ENCODE peak calls at places on chromosomes 3 and 15, in nine cellular contexts. J is fibroblast of mammary gland; Z is RKO; X is adipocyte; U is activated CD8-positive, alpha-beta T cell treated with anti-CD3 and anti-CD28 coated beads for 36 hours; E is CD4-positive, alpha-beta T cell; B is neural progenitor cell; S is hepatocyte; Q is activated CD8-positive, alpha-beta memory T cell treated with anti-CD3 and anti-CD28 coated beads, Interleukin-2, amount 50 U/mL, for 48 hours. K is an unnamed sample.

GRCh38 chr3:32937331-32937730 is 14.1 kb upstream of the CCR4 start:
- DNase-seq in J (no peak), Z (no peak), X (peak), U (no peak), E (no peak), B (no peak), S (no peak), Q (no peak), K (no peak)

GRCh38 chr15:76065267-76065666 is 5.5 kb downstream of the TMEM266 start:
- DNase-seq in J (no peak), Z (no peak), X (no peak), U (peak), E (no peak), B (no peak), S (no peak), Q (no peak), K (no peak)

GRCh38 chr3:11514191-11514770 is 129.4 kb downstream of the VGLL4 start:
- DNase-seq in J (peak), Z (peak), X (peak), U (no peak), E (no peak), B (no peak), S (peak), Q (peak), K (peak)

GRCh38 chr3:66372681-66373350 is 128.0 kb downstream of the LRIG1 start:
- DNase-seq in J (no peak), Z (no peak), X (peak), U (peak), E (peak), B (peak), S (peak), Q (peak), K (no peak)

GRCh38 chr3:196968233-196969000 is at the start of gene PIGZ:
- DNase-seq in J (peak), Z (peak), X (peak), U (peak), E (no peak), B (peak), S (peak), Q (peak), K (no peak)

GRCh38 chr3:9746330-9746729 is 3.4 kb upstream of the OGG1 start:
- DNase-seq in J (peak), Z (no peak), X (peak), U (peak), E (no peak), B (no peak), S (peak), Q (no peak), K (peak)

GRCh38 chr3:134056464-134056891 is 26.8 kb upstream of the SLCO2A1 start:
- DNase-seq in J (no peak), Z (no peak), X (no peak), U (no peak), E (no peak), B (no peak), S (no peak), Q (peak), K (peak)

GRCh38 chr3:155495387-155495786 is 201.9 kb upstream of the STRIT1 start:
- DNase-seq in J (peak), Z (no peak), X (no peak), U (peak), E (no peak), B (no peak), S (no peak), Q (no peak), K (no peak)

GRCh38 chr15:70025413-70026296 is 72.1 kb downstream of the TLE3 start:
- DNase-seq in J (no peak), Z (no peak), X (no peak), U (no peak), E (no peak), B (no peak), S (no peak), Q (no peak), K (no peak)

GRCh38 chr3:23942546-23942945 is 2.5 kb upstream of the NR1D2 start:
- DNase-seq in J (no peak), Z (no peak), X (no peak), U (no peak), E (no peak), B (no peak), S (no peak), Q (no peak), K (no peak)

GRCh38 chr15:99408236-99409096 is 157.2 kb downstream of the LRRC28 start:
- DNase-seq in J (peak), Z (no peak), X (peak), U (no peak), E (no peak), B (no peak), S (no peak), Q (no peak), K (peak)

GRCh38 chr3:153835540-153835939 is 285.6 kb upstream of the ARHGEF26 start:
- DNase-seq in J (peak), Z (no peak), X (no peak), U (no peak), E (no peak), B (no peak), S (no peak), Q (no peak), K (no peak)

GRCh38 chr3:71310595-71311319 is 272.8 kb downstream of the FOXP1 start:
- DNase-seq in J (peak), Z (no peak), X (peak), U (peak), E (no peak), B (peak), S (no peak), Q (no peak), K (no peak)

GRCh38 chr3:52190294-52190841 is 7.6 kb upstream of the ALAS1 start:
- DNase-seq in J (peak), Z (no peak), X (peak), U (no peak), E (no peak), B (no peak), S (no peak), Q (no peak), K (no peak)

GRCh38 chr3:141660598-141660947 is 77.5 kb upstream of the RNF7 start:
- DNase-seq in J (no peak), Z (no peak), X (no peak), U (no peak), E (no peak), B (no peak), S (no peak), Q (no peak), K (no peak)

GRCh38 chr15:38176155-38176554 is 76.5 kb upstream of the SPRED1 start:
- DNase-seq in J (peak), Z (peak), X (peak), U (no peak), E (no peak), B (no peak), S (no peak), Q (no peak), K (no peak)

GRCh38 chr3:25830373-25831305 is 40.7 kb downstream of the OXSM start:
- DNase-seq in J (no peak), Z (no peak), X (no peak), U (no peak), E (no peak), B (peak), S (peak), Q (no peak), K (no peak)

GRCh38 chr15:31396881-31397560 is 70.4 kb downstream of the KLF13 start:
- DNase-seq in J (peak), Z (no peak), X (peak), U (no peak), E (no peak), B (peak), S (peak), Q (no peak), K (no peak)

GRCh38 chr15:73782339-73782979 is 29.3 kb upstream of the INSYN1 start:
- DNase-seq in J (no peak), Z (no peak), X (no peak), U (no peak), E (no peak), B (no peak), S (no peak), Q (no peak), K (no peak)

GRCh38 chr3:197722734-197723133 is 14.0 kb downstream of the RUBCN start:
- DNase-seq in J (no peak), Z (no peak), X (no peak), U (no peak), E (no peak), B (no peak), S (no peak), Q (no peak), K (no peak)

GRCh38 chr3:40187945-40188344 is 121.6 kb upstream of the EIF1B start:
- DNase-seq in J (no peak), Z (no peak), X (no peak), U (no peak), E (no peak), B (no peak), S (no peak), Q (no peak), K (no peak)

GRCh38 chr3:126568776-126569342 is 10.1 kb upstream of the C3orf22 start:
- DNase-seq in J (no peak), Z (no peak), X (no peak), U (no peak), E (no peak), B (no peak), S (no peak), Q (no peak), K (no peak)